ENCODE peak calls at places on chromosome 3, in eight cellular contexts. Q is GF-D8; I is kidney epithelial cell; D is CD8-positive, alpha-beta memory T cell; L is DMS 273 treated with DMSO at 0.1 percent for 48 hours; S is CD4-positive, alpha-beta T cell; Y is T-helper 17 cell; G is NCI-H1417. V is an unnamed sample.

GRCh38 chr3:108302570-108302969 is 6.2 kb downstream of the HHLA2 start:
- DNase-seq in Q (no peak), I (no peak), D (no peak), L (no peak), S (no peak), Y (no peak), G (no peak), V (no peak)

GRCh38 chr3:122092460-122093165 is 37.5 kb downstream of the CD86 start:
- DNase-seq in Q (no peak), I (no peak), D (no peak), L (no peak), S (no peak), Y (no peak), G (peak; percentile 12), V (no peak)

GRCh38 chr3:11552289-11553264 is 91.1 kb downstream of the VGLL4 start:
- DNase-seq in Q (no peak), I (no peak), D (no peak), L (no peak), S (no peak), Y (no peak), G (no peak), V (no peak)

GRCh38 chr3:136266468-136266867 is 16.3 kb downstream of the PCCB start:
- DNase-seq in Q (no peak), I (no peak), D (no peak), L (no peak), S (no peak), Y (no peak), G (no peak), V (no peak)

GRCh38 chr3:112856537-112856936 is 9.9 kb upstream of the CD200R1L start:
- DNase-seq in Q (peak; percentile 49), I (no peak), D (no peak), L (no peak), S (no peak), Y (no peak), G (peak; percentile 5), V (no peak)

GRCh38 chr3:23738946-23739345 is 66.8 kb upstream of the UBE2E1 start:
- DNase-seq in Q (no peak), I (no peak), D (no peak), L (no peak), S (no peak), Y (no peak), G (no peak), V (no peak)

GRCh38 chr3:66153471-66153870 is 67.3 kb upstream of the SLC25A26 start:
- DNase-seq in Q (no peak), I (peak; percentile 76), D (no peak), L (no peak), S (no peak), Y (no peak), G (no peak), V (no peak)

GRCh38 chr3:48188266-48189201 is at the start of gene CDC25A:
- DNase-seq in Q (peak; percentile 99), I (peak; percentile 97), D (peak; percentile 89), L (peak; percentile 97), S (peak; percentile 88), Y (peak; percentile 83), G (peak; percentile 99), V (peak; percentile 92)

GRCh38 chr3:144229237-144229830 is 257.7 kb downstream of the DIPK2A start:
- DNase-seq in Q (no peak), I (no peak), D (no peak), L (peak; percentile 66), S (no peak), Y (no peak), G (no peak), V (no peak)